ENCODE peak calls at places on chromosome 11, in seven cellular contexts. E, X, G, F, W, R and C are unnamed samples.

GRCh38 chr11:27207025-27207650 is 155.9 kb downstream of the CCDC34 start:
- DNase-seq in X (no peak), R (no peak), W (no peak), G (no peak), E (no peak), F (no peak), C (no peak)

GRCh38 chr11:15038963-15039362 is 34.4 kb upstream of the CALCB start:
- DNase-seq in X (no peak), F (no peak), E (peak), W (no peak), G (no peak), R (peak), C (no peak)

GRCh38 chr11:77188912-77189491 is 61.0 kb downstream of the MYO7A start:
- DNase-seq in R (no peak), W (no peak), F (no peak), X (no peak), E (no peak), G (no peak), C (no peak)

GRCh38 chr11:10898763-10899541 is 41.1 kb upstream of the ZBED5 start:
- DNase-seq in G (no peak), X (no peak), F (no peak), W (no peak), R (no peak), E (no peak), C (no peak)

GRCh38 chr11:35141034-35141433 is 2.1 kb downstream of the CD44 start:
- DNase-seq in G (no peak), R (no peak), F (no peak), X (no peak), E (no peak), W (no peak), C (no peak)

GRCh38 chr11:12803086-12803826 is 129.0 kb downstream of the TEAD1 start:
- DNase-seq in E (peak), W (no peak), G (no peak), R (peak), F (peak), X (no peak), C (no peak)

GRCh38 chr11:7275133-7275532 is 23.4 kb downstream of the SYT9 start:
- DNase-seq in G (no peak), R (no peak), F (no peak), E (no peak), X (no peak), W (no peak), C (no peak)

GRCh38 chr11:18452927-18453326 is 2.7 kb upstream of the LDHAL6A start:
- DNase-seq in W (no peak), F (no peak), R (peak), E (peak), G (no peak), X (no peak), C (no peak)

GRCh38 chr11:4464216-4465159 is 15.4 kb downstream of the OR52K2 start:
- DNase-seq in W (no peak), X (no peak), E (peak), G (no peak), F (no peak), R (peak), C (no peak)

GRCh38 chr11:93895106-93895862 is 44.9 kb upstream of the VSTM5 start:
- DNase-seq in F (peak), X (no peak), E (peak), W (peak), G (no peak), R (peak), C (peak)

GRCh38 chr11:62392944-62393628 is 25.7 kb upstream of the SCGB1A1 start:
- DNase-seq in G (no peak), R (peak), E (peak), X (no peak), W (no peak), F (no peak), C (peak)

GRCh38 chr11:9057032-9057431 is 34.4 kb downstream of the SCUBE2 start:
- DNase-seq in X (no peak), F (no peak), W (no peak), R (no peak), G (no peak), E (no peak), C (no peak)

GRCh38 chr11:93842461-93842860 is 8.0 kb downstream of the VSTM5 start:
- DNase-seq in E (peak), G (peak), W (peak), F (peak), R (peak), X (no peak), C (no peak)

GRCh38 chr11:93574821-93575220 is 31.6 kb upstream of the SMCO4 start:
- DNase-seq in E (no peak), G (no peak), W (no peak), R (no peak), X (no peak), F (no peak), C (no peak)

GRCh38 chr11:10385696-10386095 is 69.4 kb upstream of the AMPD3 start:
- DNase-seq in R (no peak), E (no peak), W (peak), F (no peak), G (peak), X (no peak), C (no peak)

GRCh38 chr11:67572747-67573419 is 10.7 kb upstream of the GSTP1 start:
- DNase-seq in F (peak), R (peak), W (peak), E (peak), G (no peak), X (no peak), C (peak)

GRCh38 chr11:94700631-94701030 is 67.5 kb upstream of the AMOTL1 start:
- DNase-seq in R (no peak), X (no peak), W (no peak), G (no peak), E (no peak), F (no peak), C (no peak)

GRCh38 chr11:65290448-65291165 is 24.1 kb upstream of the CDC42EP2 start:
- DNase-seq in F (peak), W (peak), E (no peak), G (peak), R (no peak), X (no peak), C (no peak)

GRCh38 chr11:72685560-72686480 is 11.6 kb upstream of the PDE2A start:
- DNase-seq in G (peak), R (no peak), W (peak), E (no peak), F (no peak), X (peak), C (peak)

GRCh38 chr11:11789735-11790369 is 51.9 kb upstream of the USP47 start:
- DNase-seq in W (no peak), R (no peak), E (peak), F (no peak), G (no peak), X (no peak), C (no peak)

GRCh38 chr11:20131744-20132666 is 28.3 kb downstream of the DBX1 start:
- DNase-seq in F (no peak), W (peak), R (peak), X (peak), G (peak), E (peak), C (peak)

GRCh38 chr11:17412488-17413180 is 24.2 kb upstream of the KCNJ11 start:
- DNase-seq in E (no peak), F (no peak), X (no peak), W (no peak), R (no peak), G (no peak), C (no peak)

GRCh38 chr11:71186861-71187260 is 65.5 kb downstream of the SHANK2 start:
- DNase-seq in E (peak), R (peak), F (no peak), G (no peak), X (no peak), W (no peak), C (no peak)

GRCh38 chr11:10327254-10327653 is 22.4 kb downstream of the ADM start:
- DNase-seq in X (no peak), F (no peak), G (no peak), R (peak), W (no peak), E (no peak), C (no peak)

GRCh38 chr11:73175551-73176144 is 33.5 kb upstream of the FCHSD2 start:
- DNase-seq in W (no peak), R (no peak), E (no peak), X (no peak), F (no peak), G (no peak), C (no peak)

GRCh38 chr11:61503135-61503770 is 5.3 kb upstream of the LRRC10B start:
- DNase-seq in F (no peak), G (no peak), W (no peak), X (no peak), R (no peak), E (no peak), C (no peak)

GRCh38 chr11:68655806-68656205 is 28.5 kb upstream of the GAL start:
- DNase-seq in X (no peak), W (no peak), F (no peak), G (no peak), R (no peak), E (no peak), C (no peak)

GRCh38 chr11:36196476-36197099 is 92.6 kb downstream of the COMMD9 start:
- DNase-seq in F (no peak), E (no peak), X (no peak), R (no peak), W (no peak), G (no peak), C (no peak)

GRCh38 chr11:299951-300735 is 817 bp upstream of the IFITM5 start:
- DNase-seq in E (no peak), X (no peak), W (no peak), G (no peak), R (no peak), F (no peak), C (no peak)

GRCh38 chr11:15707971-15708370 is 593.2 kb downstream of the INSC start:
- DNase-seq in X (no peak), R (peak), G (peak), F (peak), E (peak), W (peak), C (no peak)

GRCh38 chr11:78202733-78203167 is 14.0 kb downstream of the USP35 start:
- DNase-seq in G (no peak), W (no peak), E (no peak), F (no peak), R (no peak), X (peak), C (peak)

GRCh38 chr11:120088056-120088455 is 49.9 kb downstream of the TRIM29 start:
- DNase-seq in G (no peak), W (no peak), R (no peak), E (no peak), X (no peak), F (no peak), C (no peak)